ENCODE peak calls at places on chromosomes 5 and 9, in four cellular contexts. A is MM.1S, E is NT2/D1, D is neuronal stem cell. M is an unnamed sample. For H3K4me1 and H3K9me3, the result is how much of the 10 kb centered on the place peaks cover.

GRCh38 chr9:136504512-136505348 is 21.9 kb upstream of the SEC16A start:
- DNase-seq in D (no peak), A (no peak), E (no peak), M (no peak)

GRCh38 chr5:39586185-39586584 is 161.4 kb upstream of the DAB2 start:
- DNase-seq in A (no peak), D (no peak), E (no peak), M (no peak)

GRCh38 chr5:84086517-84086916 is 298.2 kb downstream of the EDIL3 start:
- DNase-seq in A (no peak), D (no peak), E (no peak), M (no peak)

GRCh38 chr5:111930905-111931461 is 174.0 kb upstream of the NREP start:
- DNase-seq in A (no peak), E (no peak), D (no peak), M (no peak)

GRCh38 chr5:95022967-95023695 is 261.8 kb downstream of the MCTP1 start:
- DNase-seq in E (no peak), A (peak), D (no peak), M (no peak)

GRCh38 chr5:141835928-141836667 is 42.1 kb downstream of the PCDH1 start:
- DNase-seq in D (no peak), E (no peak), A (no peak), M (peak)

GRCh38 chr5:172082180-172082579 is 75.7 kb upstream of the FBXW11 start:
- DNase-seq in E (no peak), D (no peak), A (no peak), M (peak)

GRCh38 chr9:79644601-79645000 is 72.8 kb downstream of the TLE4 start:
- DNase-seq in D (no peak), A (no peak), E (no peak), M (no peak)

GRCh38 chr5:154526231-154527226 is 48.5 kb upstream of the HAND1 start:
- DNase-seq in E (no peak), D (no peak), A (no peak), M (no peak)

GRCh38 chr9:130188860-130189481 is 16.8 kb downstream of the NCS1 start:
- DNase-seq in E (no peak), D (no peak), A (no peak), M (no peak)

GRCh38 chr9:68530618-68531017 is 10.1 kb downstream of the TMEM252 start:
- DNase-seq in A (no peak), E (no peak), D (no peak), M (peak)

GRCh38 chr5:17275279-17276158 is 58.1 kb downstream of the BASP1 start:
- DNase-seq in A (no peak), E (no peak), D (no peak), M (no peak)

DNA sequence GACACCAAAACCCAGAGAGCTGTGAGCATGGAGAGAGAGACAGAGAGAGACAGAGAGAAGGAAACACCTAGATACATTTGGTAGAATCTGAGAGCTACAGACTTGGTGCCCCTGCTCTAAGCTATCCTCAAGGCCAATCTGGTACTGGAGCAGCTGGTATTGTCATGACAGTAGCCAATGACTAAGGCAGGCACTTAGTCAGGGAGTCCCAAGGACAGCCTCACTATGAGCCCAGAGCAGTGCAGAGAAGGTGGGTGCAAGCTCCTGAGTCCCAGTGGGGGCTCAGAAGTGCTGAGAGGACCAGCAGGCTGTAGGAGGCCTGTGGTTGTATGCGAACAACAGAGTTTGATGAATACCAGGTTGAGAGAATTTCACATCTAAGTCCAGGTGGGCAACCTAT is 300.4 kb upstream of the ZNF608 start:
- DNase-seq in D (no peak), A (no peak), E (no peak), M (no peak)
- H3K9ac ChIP-seq in D (no peak), A (no peak), E (no peak), M (no peak)

GRCh38 chr9:37390759-37391158 is 31.7 kb upstream of the GRHPR start:
- DNase-seq in D (no peak), E (no peak), A (peak), M (peak)

GRCh38 chr9:37383393-37383792 is 39.1 kb upstream of the GRHPR start:
- DNase-seq in D (no peak), E (no peak), A (no peak), M (no peak)

GRCh38 chr9:37385286-37385685 is 37.2 kb upstream of the GRHPR start:
- DNase-seq in D (no peak), A (no peak), E (no peak), M (no peak)

GRCh38 chr9:37383876-37384715 is 38.4 kb upstream of the GRHPR start:
- DNase-seq in A (no peak), E (no peak), D (no peak), M (no peak)

GRCh38 chr9:37386988-37387387 is 35.5 kb upstream of the GRHPR start:
- DNase-seq in A (no peak), E (no peak), D (no peak), M (no peak)
- H3K4me1 ChIP-seq in A (under half), E (under half), D (under half), M (under half)

GRCh38 chr9:138114501-138115245 is 237.1 kb downstream of the CACNA1B start:
- DNase-seq in D (no peak), A (no peak), E (no peak), M (no peak)
- H3K9me3 ChIP-seq in D (under half), A (under half), E (under half), M (under half)

DNA sequence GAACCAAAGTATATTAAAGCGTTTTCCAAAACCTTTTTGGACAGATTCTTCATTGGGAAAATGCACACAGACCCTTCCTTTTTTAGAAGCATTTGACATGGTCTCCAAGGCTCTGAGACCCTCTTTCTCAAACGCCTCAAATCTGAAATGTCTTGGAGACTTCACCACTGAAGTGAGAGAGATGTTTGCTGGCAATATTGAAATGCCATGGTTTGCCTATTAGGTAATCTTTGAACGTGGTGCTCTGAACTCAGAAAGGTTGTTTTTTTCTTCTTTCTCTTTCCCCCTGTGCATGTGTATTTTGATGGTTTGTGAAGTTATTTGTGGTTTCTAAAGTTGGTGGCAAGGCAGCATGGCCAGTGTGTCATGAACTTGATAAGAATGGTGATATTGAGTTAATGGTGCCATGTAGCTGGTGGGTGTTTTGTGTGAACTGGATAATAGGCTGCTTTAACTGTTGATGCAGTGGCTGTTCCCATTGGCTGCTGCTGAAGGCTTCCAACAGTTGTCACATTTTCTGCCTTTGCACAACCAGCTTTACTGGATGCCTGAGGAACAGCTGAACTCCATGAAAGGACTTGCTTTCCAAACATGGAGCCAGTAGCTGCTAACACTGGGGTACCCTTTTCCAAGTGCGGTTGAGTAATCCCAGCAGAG is 1.7 kb downstream of the PALM2AKAP2 start:
- DNase-seq in E (no peak), D (no peak), A (no peak), M (no peak)
- H3K9ac ChIP-seq in E (no peak), D (no peak), A (no peak), M (no peak)

GRCh38 chr9:132637801-132638200 is 32.0 kb downstream of the DDX31 start:
- DNase-seq in E (no peak), D (no peak), A (no peak), M (no peak)

GRCh38 chr9:132637351-132637750 is 32.4 kb downstream of the DDX31 start:
- DNase-seq in A (no peak), D (no peak), E (no peak), M (no peak)

GRCh38 chr9:132638240-132638639 is 31.5 kb downstream of the DDX31 start:
- DNase-seq in A (no peak), D (no peak), E (no peak), M (no peak)

GRCh38 chr9:132641216-132641615 is 28.6 kb downstream of the DDX31 start:
- DNase-seq in E (no peak), D (no peak), A (no peak), M (no peak)

GRCh38 chr9:132639322-132639721 is 30.5 kb downstream of the DDX31 start:
- DNase-seq in E (no peak), A (no peak), D (no peak), M (no peak)
- H3K4me1 ChIP-seq in E (under half), A (under half), D (under half), M (under half)

GRCh38 chr5:168972650-168973241 is 328.2 kb downstream of the SLIT3 start:
- DNase-seq in A (no peak), D (no peak), E (no peak), M (no peak)
- H3K9me3 ChIP-seq in A (under half), D (under half), E (under half), M (under half)

M was measured in endodermal cell.